ENCODE peak calls at places on chromosomes 6 and 20, in ten cellular contexts. F is ureter; G is NCI-H774; K is CD8-positive, alpha-beta T cell; O is caudate nucleus; A is activated gamma-delta T cell treated with anti-CD3 and anti-CD28 coated beads, Interleukin-2, amount 50 U/mL, for 16 hours; D is stimulated activated CD8-positive, alpha-beta memory T cell treated with anti-CD3 and anti-CD28 coated beads, Interleukin-2, amount 100 ng/mL, for 1 hour; L is T-cell; W is stimulated activated naive CD8-positive, alpha-beta T cell treated with anti-CD3 and anti-CD28 coated beads, Interleukin-15, Interleukin-2, amounts not matched to agents 100 U/mL and 50 U/mL, for 24 hours; M is lower lobe of right lung. I is an unnamed sample.

GRCh38 chr6:25041676-25042598 is 106.2 kb upstream of the RIPOR2 start:
- DNase-seq in D (no peak), F (no peak), A (no peak), K (no peak), G (no peak), M (no peak), O (no peak), W (peak; percentile 56), L (peak; percentile 51), I (no peak)

GRCh38 chr6:82612475-82612874 is 248.9 kb downstream of the TPBG start:
- DNase-seq in O (no peak), D (no peak), L (no peak), W (no peak), A (no peak), G (peak; percentile 83), M (no peak), F (no peak), K (no peak), I (no peak)

GRCh38 chr6:36519352-36519751 is 27.9 kb downstream of the STK38 start:
- DNase-seq in K (no peak), G (no peak), W (no peak), L (no peak), D (no peak), O (no peak), F (no peak), M (no peak), A (no peak), I (no peak)

GRCh38 chr6:125843593-125843992 is 52.8 kb downstream of the NCOA7 start:
- DNase-seq in D (no peak), M (no peak), K (no peak), L (no peak), W (no peak), O (no peak), F (no peak), A (no peak), G (no peak), I (no peak)

GRCh38 chr6:91994787-91995186 is 1407.9 kb upstream of the MAP3K7 start:
- DNase-seq in G (no peak), F (no peak), W (no peak), A (no peak), D (no peak), K (no peak), L (no peak), O (no peak), M (no peak), I (no peak)

GRCh38 chr6:1082040-1082935 is 229.6 kb upstream of the FOXQ1 start:
- DNase-seq in M (no peak), G (no peak), A (no peak), F (no peak), W (no peak), K (no peak), O (no peak), D (no peak), L (no peak), I (no peak)

GRCh38 chr6:137859025-137859424 is 8.0 kb upstream of the TNFAIP3 start:
- DNase-seq in D (no peak), F (no peak), L (no peak), G (no peak), K (no peak), O (no peak), A (no peak), W (no peak), M (no peak), I (no peak)

GRCh38 chr20:50370036-50370566 is 140.1 kb upstream of the PTPN1 start:
- DNase-seq in G (no peak), F (no peak), M (no peak), D (no peak), K (no peak), W (no peak), O (no peak), L (no peak), A (no peak), I (no peak)

GRCh38 chr6:33445020-33445676 is 9.2 kb upstream of the ZBTB9 start:
- DNase-seq in K (no peak), G (no peak), F (no peak), D (no peak), A (no peak), M (no peak), O (no peak), L (no peak), W (no peak), I (no peak)

GRCh38 chr20:32007787-32008616 is 2.2 kb upstream of the CCM2L start:
- DNase-seq in O (no peak), M (peak; percentile 53), L (no peak), A (no peak), G (no peak), D (no peak), F (no peak), W (no peak), K (no peak), I (no peak)

GRCh38 chr20:6058684-6059295 is 4.9 kb upstream of the LRRN4 start:
- DNase-seq in F (no peak), D (no peak), O (no peak), K (no peak), W (no peak), A (no peak), G (peak; percentile 80), L (no peak), M (peak; percentile 68), I (no peak)

GRCh38 chr20:298755-299391 is 1.5 kb downstream of the ZCCHC3 start:
- DNase-seq in G (no peak), D (no peak), M (no peak), F (no peak), W (no peak), K (no peak), O (no peak), L (no peak), A (no peak), I (no peak)

GRCh38 chr20:21381619-21382018 is 15.7 kb downstream of the NKX2-4 start:
- DNase-seq in M (no peak), G (no peak), A (no peak), L (no peak), K (no peak), W (no peak), O (no peak), F (no peak), D (no peak), I (no peak)

GRCh38 chr20:60762386-60762785 is 489.7 kb upstream of the CDH4 start:
- DNase-seq in L (no peak), W (no peak), M (no peak), K (no peak), D (no peak), A (no peak), O (no peak), G (no peak), F (no peak), I (no peak)

GRCh38 chr6:170212051-170212756 is 78.7 kb downstream of the DLL1 start:
- DNase-seq in K (no peak), W (no peak), F (peak; percentile 32), D (no peak), M (no peak), G (no peak), O (no peak), A (no peak), L (peak; percentile 3), I (no peak)